ENCODE peak calls at places on chromosome 18, in eight cellular contexts. E, Z, J, M, C, Q, G and A are unnamed samples.

GRCh38 chr18:28063181-28063790 is 113.6 kb downstream of the CDH2 start:
- DNase-seq in E (no peak), Z (no peak), J (peak), M (no peak), C (no peak), Q (no peak), G (no peak), A (no peak)

GRCh38 chr18:10116574-10116973 is 202.8 kb downstream of the VAPA start:
- DNase-seq in E (no peak), Z (peak), J (no peak), M (no peak), C (no peak), Q (no peak), G (no peak), A (no peak)

GRCh38 chr18:1624612-1625011 is 719.9 kb downstream of the ADCYAP1 start:
- DNase-seq in E (no peak), Z (no peak), J (no peak), M (no peak), C (no peak), Q (no peak), G (no peak), A (no peak)

GRCh38 chr18:906416-907170 is 1.9 kb downstream of the ADCYAP1 start:
- DNase-seq in E (no peak), Z (no peak), J (no peak), M (peak), C (no peak), Q (no peak), G (no peak), A (no peak)

GRCh38 chr18:57837917-57838548 is 34.9 kb upstream of the ATP8B1 start:
- DNase-seq in E (no peak), Z (no peak), J (no peak), M (no peak), C (no peak), Q (no peak), G (no peak), A (no peak)

GRCh38 chr18:47323158-47323557 is 71.7 kb upstream of the SKOR2 start:
- DNase-seq in E (no peak), Z (no peak), J (peak), M (no peak), C (no peak), Q (peak), G (no peak), A (no peak)

GRCh38 chr18:44955825-44956224 is 275.1 kb downstream of the SETBP1 start:
- DNase-seq in E (no peak), Z (no peak), J (no peak), M (no peak), C (no peak), Q (no peak), G (no peak), A (no peak)

GRCh38 chr18:5974696-5975095 is 79.4 kb upstream of the TMEM200C start:
- DNase-seq in E (no peak), Z (no peak), J (no peak), M (no peak), C (no peak), Q (no peak), G (no peak), A (no peak)

GRCh38 chr18:36412778-36413177 is 115.3 kb downstream of the FHOD3 start:
- DNase-seq in E (no peak), Z (no peak), J (no peak), M (no peak), C (no peak), Q (no peak), G (peak), A (no peak)

GRCh38 chr18:68244786-68245185 is 470.1 kb downstream of the TMX3 start:
- DNase-seq in E (no peak), Z (peak), J (peak), M (no peak), C (no peak), Q (no peak), G (no peak), A (no peak)

GRCh38 chr18:22286576-22286975 is 117.2 kb downstream of the GATA6 start:
- DNase-seq in E (peak), Z (no peak), J (no peak), M (no peak), C (no peak), Q (peak), G (no peak), A (peak)

GRCh38 chr18:4020026-4020425 is 435.1 kb downstream of the DLGAP1 start:
- DNase-seq in E (no peak), Z (no peak), J (no peak), M (no peak), C (no peak), Q (no peak), G (no peak), A (no peak)

GRCh38 chr18:14943967-14944636 is 196.1 kb downstream of the ANKRD30B start:
- DNase-seq in E (no peak), Z (no peak), J (no peak), M (no peak), C (no peak), Q (no peak), G (no peak), A (no peak)

GRCh38 chr18:23982154-23983071 is 32.1 kb upstream of the TTC39C start:
- DNase-seq in E (peak), Z (peak), J (peak), M (peak), C (peak), Q (no peak), G (peak), A (no peak)

GRCh38 chr18:525066-525797 is 24.7 kb upstream of the COLEC12 start:
- DNase-seq in E (no peak), Z (peak), J (peak), M (no peak), C (peak), Q (no peak), G (no peak), A (no peak)

GRCh38 chr18:21851327-21851961 is 110.9 kb downstream of the MIB1 start:
- DNase-seq in E (no peak), Z (peak), J (peak), M (no peak), C (no peak), Q (no peak), G (no peak), A (no peak)

GRCh38 chr18:3906072-3906471 is 456.1 kb downstream of the TGIF1 start:
- DNase-seq in E (no peak), Z (no peak), J (no peak), M (no peak), C (no peak), Q (no peak), G (no peak), A (no peak)

GRCh38 chr18:7856099-7856498 is 289.0 kb downstream of the PTPRM start:
- DNase-seq in E (no peak), Z (no peak), J (no peak), M (no peak), C (no peak), Q (no peak), G (no peak), A (no peak)

GRCh38 chr18:10032331-10032979 is 118.6 kb downstream of the VAPA start:
- DNase-seq in E (no peak), Z (no peak), J (no peak), M (peak), C (no peak), Q (no peak), G (no peak), A (no peak)

GRCh38 chr18:8262221-8262620 is 347.0 kb upstream of the RAB12 start:
- DNase-seq in E (no peak), Z (no peak), J (no peak), M (no peak), C (no peak), Q (no peak), G (no peak), A (no peak)

GRCh38 chr18:58412844-58413666 is 215.8 kb downstream of the ALPK2 start:
- DNase-seq in E (no peak), Z (no peak), J (no peak), M (no peak), C (no peak), Q (no peak), G (no peak), A (no peak)

GRCh38 chr18:28963481-28963880 is 786.6 kb upstream of the CDH2 start:
- DNase-seq in E (no peak), Z (peak), J (peak), M (no peak), C (no peak), Q (no peak), G (no peak), A (no peak)

GRCh38 chr18:30582078-30582477 is 460.5 kb downstream of the DSC3 start:
- DNase-seq in E (no peak), Z (no peak), J (no peak), M (no peak), C (no peak), Q (no peak), G (no peak), A (no peak)

GRCh38 chr18:76412010-76412817 is 82.8 kb downstream of the ZNF516 start:
- DNase-seq in E (peak), Z (no peak), J (peak), M (no peak), C (no peak), Q (no peak), G (no peak), A (no peak)

GRCh38 chr18:35352283-35352682 is 8.1 kb upstream of the ZNF24 start:
- DNase-seq in E (no peak), Z (no peak), J (no peak), M (no peak), C (no peak), Q (no peak), G (no peak), A (no peak)

GRCh38 chr18:48918156-48918555 is 32.6 kb downstream of the SMAD7 start:
- DNase-seq in E (no peak), Z (no peak), J (no peak), M (no peak), C (no peak), Q (no peak), G (no peak), A (no peak)

GRCh38 chr18:8708670-8709069 is 3.3 kb downstream of the MTCL1 start:
- DNase-seq in E (no peak), Z (no peak), J (no peak), M (no peak), C (no peak), Q (no peak), G (no peak), A (no peak)

GRCh38 chr18:75276813-75277628 is 66.4 kb downstream of the TSHZ1 start:
- DNase-seq in E (no peak), Z (no peak), J (peak), M (no peak), C (no peak), Q (no peak), G (no peak), A (no peak)

GRCh38 chr18:77063256-77063655 is 69.3 kb downstream of the MBP start:
- DNase-seq in E (peak), Z (peak), J (no peak), M (no peak), C (no peak), Q (peak), G (no peak), A (no peak)

GRCh38 chr18:5543854-5544389 is at the start of gene EPB41L3:
- DNase-seq in E (peak), Z (peak), J (no peak), M (peak), C (no peak), Q (no peak), G (no peak), A (no peak)

GRCh38 chr18:67010916-67011315 is 407.0 kb upstream of the CDH19 start:
- DNase-seq in E (no peak), Z (no peak), J (no peak), M (no peak), C (no peak), Q (peak), G (no peak), A (no peak)

GRCh38 chr18:7021994-7022840 is 95.4 kb downstream of the LAMA1 start:
- DNase-seq in E (peak), Z (peak), J (peak), M (no peak), C (no peak), Q (peak), G (peak), A (no peak)

GRCh38 chr18:25496544-25496943 is 144.6 kb upstream of the ZNF521 start:
- DNase-seq in E (no peak), Z (no peak), J (no peak), M (no peak), C (no peak), Q (no peak), G (no peak), A (no peak)

GRCh38 chr18:46842583-46842982 is 74.7 kb downstream of the PIAS2 start:
- DNase-seq in E (no peak), Z (no peak), J (no peak), M (no peak), C (no peak), Q (no peak), G (no peak), A (no peak)

GRCh38 chr18:7224198-7224597 is 6.7 kb upstream of the LRRC30 start:
- DNase-seq in E (no peak), Z (no peak), J (no peak), M (no peak), C (no peak), Q (no peak), G (no peak), A (no peak)

GRCh38 chr18:79884963-79885728 is 66.3 kb downstream of the SLC66A2 start:
- DNase-seq in E (no peak), Z (no peak), J (no peak), M (no peak), C (no peak), Q (no peak), G (no peak), A (no peak)
- TF ChIP-seq CTCF in E (no peak), Z (no peak), J (no peak), M (no peak), C (no peak), Q (no peak), G (no peak), A (no peak)

DNA sequence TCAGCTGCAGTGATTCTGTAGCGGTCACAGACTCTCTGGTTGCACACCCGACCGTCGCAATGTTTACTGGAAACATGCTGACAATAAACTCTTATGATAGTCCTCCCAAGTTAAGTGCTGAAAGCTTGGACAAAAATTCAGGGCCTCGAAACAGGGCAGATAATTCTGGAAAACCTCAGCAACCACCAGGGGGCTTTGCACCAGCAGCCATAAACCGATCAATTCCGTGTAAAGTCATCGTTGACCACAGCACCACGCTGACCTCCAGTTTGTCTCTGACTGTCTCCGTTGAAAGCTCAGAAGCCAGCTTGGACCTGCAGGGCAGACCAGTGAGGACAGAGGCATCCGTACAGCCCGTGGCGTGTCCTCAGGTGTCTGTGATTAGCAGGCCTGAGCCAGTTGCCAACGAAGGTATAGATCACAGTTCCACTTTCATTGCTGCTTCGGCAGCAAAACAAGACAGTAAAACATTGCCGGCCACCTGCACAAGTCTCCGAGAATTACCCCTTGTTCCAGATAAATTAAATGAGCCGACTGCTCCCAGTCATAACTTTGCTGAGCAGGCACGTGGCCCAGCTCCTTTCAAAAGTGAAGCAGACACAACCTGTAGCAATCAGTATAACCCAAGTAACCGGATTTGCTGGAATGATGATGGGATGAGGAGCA is 166.1 kb downstream of the ASXL3 start:
- DNase-seq in E (peak), Z (no peak), J (no peak), M (no peak), C (no peak), Q (no peak), G (no peak), A (no peak)
- TF ChIP-seq CTCF in E (no peak), Z (peak), J (no peak), M (no peak), C (peak), Q (no peak), G (no peak), A (no peak)

GRCh38 chr18:62323483-62324354 is 1.4 kb upstream of the TNFRSF11A start:
- DNase-seq in E (no peak), Z (no peak), J (no peak), M (no peak), C (no peak), Q (no peak), G (no peak), A (no peak)

GRCh38 chr18:62325806-62326645 is 916 bp downstream of the TNFRSF11A start:
- DNase-seq in E (peak), Z (peak), J (no peak), M (peak), C (no peak), Q (no peak), G (peak), A (no peak)

GRCh38 chr18:62324355-62324828 is 718 bp upstream of the TNFRSF11A start:
- DNase-seq in E (no peak), Z (no peak), J (no peak), M (no peak), C (no peak), Q (no peak), G (no peak), A (no peak)

GRCh38 chr18:62326646-62327348 is 1.7 kb downstream of the TNFRSF11A start:
- DNase-seq in E (no peak), Z (no peak), J (no peak), M (no peak), C (no peak), Q (no peak), G (no peak), A (no peak)

DNA sequence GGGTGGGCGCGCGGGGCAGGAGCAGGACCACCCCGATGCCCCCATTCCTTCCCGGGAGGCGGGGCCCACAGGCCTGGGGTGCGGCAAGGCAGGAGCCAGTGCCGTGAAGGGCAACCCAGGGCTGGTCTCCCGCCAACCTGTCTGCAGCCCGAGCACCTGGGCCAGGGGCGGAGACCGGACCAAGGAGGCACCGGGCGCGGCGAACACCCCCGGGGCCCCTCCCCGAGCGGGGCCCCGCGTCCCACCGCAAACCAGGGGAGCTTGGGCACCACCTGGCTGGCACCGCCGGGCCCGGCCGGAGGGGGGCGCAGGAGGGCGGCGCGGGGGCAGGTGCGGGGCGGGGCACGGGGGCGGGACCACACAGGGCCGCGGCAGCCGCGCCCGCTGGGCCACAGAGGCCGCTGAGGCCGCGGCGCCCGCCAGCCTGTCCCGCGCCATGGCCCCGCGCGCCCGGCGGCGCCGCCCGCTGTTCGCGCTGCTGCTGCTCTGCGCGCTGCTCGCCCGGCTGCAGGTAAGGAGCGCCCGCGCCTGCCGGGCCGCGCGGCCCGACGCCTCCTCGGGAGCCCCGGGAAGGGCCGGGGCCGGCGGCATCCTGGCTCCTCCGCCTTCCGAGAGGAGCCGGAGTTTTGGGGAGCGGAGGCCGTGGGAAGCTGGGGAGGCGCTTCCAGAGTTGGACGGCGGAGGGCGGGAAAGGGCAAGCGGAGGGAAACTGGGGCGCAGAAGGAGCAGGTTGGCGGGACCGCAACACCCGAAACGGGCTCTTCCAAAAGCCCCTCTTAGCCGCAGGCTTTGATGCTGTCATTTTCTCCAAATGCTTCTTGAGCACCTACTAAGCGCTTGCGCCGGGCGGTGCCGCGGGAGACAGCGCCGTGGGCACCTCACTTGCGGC is at the start of gene TNFRSF11A:
- DNase-seq in E (peak), Z (no peak), J (no peak), M (peak), C (no peak), Q (peak), G (peak), A (no peak)
- TF ChIP-seq CTCF in E (peak), Z (no peak), J (no peak), M (peak), C (no peak), Q (peak), G (peak), A (no peak)

GRCh38 chr18:26746284-26747130 is 119.0 kb downstream of the AQP4 start:
- DNase-seq in E (no peak), Z (peak), J (peak), M (no peak), C (no peak), Q (no peak), G (no peak), A (no peak)
- TF ChIP-seq CTCF in E (no peak), Z (no peak), J (no peak), M (no peak), C (no peak), Q (no peak), G (no peak), A (no peak)